ENCODE peak calls at places on chromosomes 1 and 21, in nine cellular contexts. J is HCT116; L is renal cortical epithelial cell; K is IMR-90; F is tibial nerve; I is SHP77 treated with DMSO at 0.1 percent for 48 hours; N is lower leg skin; A is stimulated activated CD8-positive, alpha-beta memory T cell treated with anti-CD3 and anti-CD28 coated beads, Interleukin-7, amount 100 ng/mL, for 1 hour; Z is mesothelial cell of epicardium. W is an unnamed sample.

GRCh38 chr1:234696986-234697385 is 87.0 kb upstream of the IRF2BP2 start:
- DNase-seq in J (no peak), L (no peak), K (peak; percentile 66), F (no peak), I (no peak), N (no peak), A (no peak), Z (no peak), W (no peak)

GRCh38 chr21:14995695-14996490 is 68.9 kb downstream of the NRIP1 start:
- DNase-seq in J (no peak), L (peak; percentile 54), K (peak; percentile 63), F (no peak), I (no peak), N (no peak), A (no peak), Z (no peak), W (no peak)

GRCh38 chr1:214584805-214585766 is 17.9 kb upstream of the CENPF start:
- DNase-seq in J (peak; percentile 40), L (peak; percentile 83), K (peak; percentile 73), F (no peak), I (no peak), N (no peak), A (no peak), Z (no peak), W (peak; percentile 62)

GRCh38 chr1:215749423-215749822 is 182.3 kb downstream of the KCTD3 start:
- DNase-seq in J (no peak), L (no peak), K (peak; percentile 90), F (no peak), I (no peak), N (no peak), A (no peak), Z (no peak), W (no peak)

GRCh38 chr1:21909787-21910503 is 27.2 kb downstream of the HSPG2 start:
- DNase-seq in J (no peak), L (no peak), K (peak; percentile 60), F (no peak), I (no peak), N (peak; percentile 93), A (no peak), Z (no peak), W (no peak)

GRCh38 chr1:199684686-199685273 is 342.7 kb upstream of the NR5A2 start:
- DNase-seq in J (peak; percentile 74), L (peak; percentile 70), K (peak; percentile 82), F (no peak), I (peak; percentile 34), N (no peak), A (no peak), Z (no peak), W (peak; percentile 61)

GRCh38 chr1:19468397-19468956 is 16.9 kb downstream of the CAPZB start:
- DNase-seq in J (no peak), L (peak; percentile 40), K (no peak), F (no peak), I (no peak), N (peak; percentile 92), A (peak; percentile 44), Z (no peak), W (no peak)

GRCh38 chr1:162906485-162906884 is 45.5 kb upstream of the CCDC190 start:
- DNase-seq in J (no peak), L (peak; percentile 43), K (no peak), F (no peak), I (no peak), N (no peak), A (no peak), Z (no peak), W (no peak)

GRCh38 chr1:94729287-94729686 is 90.9 kb upstream of the SLC44A3 start:
- DNase-seq in J (no peak), L (peak; percentile 44), K (peak; percentile 92), F (no peak), I (no peak), N (no peak), A (no peak), Z (no peak), W (no peak)

GRCh38 chr1:109199710-109200109 is 14.0 kb upstream of the SARS1 start:
- DNase-seq in J (no peak), L (no peak), K (no peak), F (no peak), I (no peak), N (peak; percentile 81), A (no peak), Z (no peak), W (no peak)

GRCh38 chr1:177546346-177546745 is 375.6 kb downstream of the BRINP2 start:
- DNase-seq in J (no peak), L (no peak), K (no peak), F (no peak), I (no peak), N (no peak), A (no peak), Z (no peak), W (no peak)

GRCh38 chr1:20486457-20487235 is 636 bp upstream of the CAMK2N1 start:
- DNase-seq in J (no peak), L (peak; percentile 48), K (peak; percentile 61), F (no peak), I (peak; percentile 52), N (peak; percentile 91), A (no peak), Z (peak; percentile 83), W (no peak)

GRCh38 chr1:235502601-235503332 is 1.5 kb downstream of the B3GALNT2 start:
- DNase-seq in J (no peak), L (peak; percentile 75), K (peak; percentile 64), F (no peak), I (no peak), N (no peak), A (no peak), Z (no peak), W (no peak)

GRCh38 chr1:168637350-168637991 is 61.1 kb downstream of the XCL1 start:
- DNase-seq in J (peak; percentile 69), L (peak; percentile 67), K (peak; percentile 38), F (no peak), I (peak; percentile 21), N (no peak), A (no peak), Z (no peak), W (peak; percentile 38)

GRCh38 chr1:192598589-192598988 is 23.0 kb downstream of the RGS1 start:
- DNase-seq in J (no peak), L (no peak), K (no peak), F (no peak), I (no peak), N (no peak), A (no peak), Z (no peak), W (no peak)

GRCh38 chr1:243597383-243597782 is 252.7 kb downstream of the AKT3 start:
- DNase-seq in J (no peak), L (peak; percentile 37), K (peak; percentile 3), F (no peak), I (no peak), N (no peak), A (no peak), Z (no peak), W (no peak)

GRCh38 chr1:180259431-180260338 is 29.6 kb downstream of the LHX4 start:
- DNase-seq in J (no peak), L (no peak), K (no peak), F (no peak), I (no peak), N (no peak), A (no peak), Z (no peak), W (no peak)

GRCh38 chr21:31554511-31555022 is 104.9 kb upstream of the SOD1 start:
- DNase-seq in J (peak; percentile 39), L (peak; percentile 28), K (peak; percentile 5), F (no peak), I (no peak), N (no peak), A (no peak), Z (no peak), W (no peak)

GRCh38 chr21:17725339-17725738 is 93.8 kb downstream of the C21orf91 start:
- DNase-seq in J (no peak), L (no peak), K (no peak), F (no peak), I (no peak), N (no peak), A (no peak), Z (no peak), W (no peak)

GRCh38 chr1:35243681-35244080 is 24.8 kb upstream of the ZMYM4 start:
- DNase-seq in J (no peak), L (no peak), K (no peak), F (no peak), I (peak; percentile 56), N (no peak), A (no peak), Z (no peak), W (no peak)

GRCh38 chr21:37273440-37273839 is 6.3 kb upstream of the VPS26C start:
- DNase-seq in J (no peak), L (no peak), K (no peak), F (no peak), I (no peak), N (no peak), A (no peak), Z (no peak), W (no peak)

GRCh38 chr1:18572022-18572920 is 58.4 kb upstream of the PAX7 start:
- DNase-seq in J (no peak), L (no peak), K (no peak), F (no peak), I (no peak), N (no peak), A (no peak), Z (no peak), W (no peak)

GRCh38 chr1:26787381-26787705 is 407 bp upstream of the PIGV start:
- DNase-seq in J (no peak), L (peak; percentile 57), K (peak; percentile 53), F (no peak), I (no peak), N (no peak), A (peak; percentile 53), Z (no peak), W (no peak)

GRCh38 chr1:206048582-206048981 is 4.4 kb upstream of the RHEX start:
- DNase-seq in J (no peak), L (peak; percentile 85), K (no peak), F (no peak), I (no peak), N (no peak), A (no peak), Z (no peak), W (no peak)

GRCh38 chr1:235513495-235514366 is 9.5 kb upstream of the B3GALNT2 start:
- DNase-seq in J (peak; percentile 59), L (peak; percentile 59), K (peak; percentile 73), F (no peak), I (peak; percentile 30), N (no peak), A (no peak), Z (no peak), W (no peak)

GRCh38 chr1:198030682-198031081 is 113.5 kb downstream of the LHX9 start:
- DNase-seq in J (no peak), L (no peak), K (peak; percentile 53), F (no peak), I (no peak), N (no peak), A (no peak), Z (no peak), W (no peak)

GRCh38 chr1:195958131-195958530 is 650.1 kb downstream of the KCNT2 start:
- DNase-seq in J (no peak), L (no peak), K (no peak), F (no peak), I (no peak), N (no peak), A (no peak), Z (no peak), W (no peak)

GRCh38 chr1:236103646-236104218 is 38.6 kb upstream of the GPR137B start:
- DNase-seq in J (no peak), L (peak; percentile 33), K (peak; percentile 57), F (peak; percentile 23), I (peak; percentile 34), N (no peak), A (peak; percentile 29), Z (peak; percentile 71), W (peak; percentile 39)

GRCh38 chr1:196535727-196536126 is 72.5 kb downstream of the KCNT2 start:
- DNase-seq in J (peak; percentile 15), L (no peak), K (peak; percentile 39), F (no peak), I (no peak), N (no peak), A (no peak), Z (no peak), W (no peak)

GRCh38 chr1:156859523-156860112 is 701 bp upstream of the INSRR start:
- DNase-seq in J (no peak), L (no peak), K (no peak), F (no peak), I (no peak), N (no peak), A (no peak), Z (no peak), W (no peak)